ENCODE peak calls at places on chromosome 11, in eight cellular contexts. S is ACHN; P is A549; D is CD8-positive, alpha-beta T cell; H is ELR; G is GM12892; Y is HCT116; J is stimulated activated CD4-positive, alpha-beta T cell treated with anti-CD3 and anti-CD28 coated beads, Interleukin-12 subunit alpha, Interleukin-12 subunit beta, amount 100 ng/mL, for 24 hours. I is an unnamed sample.

GRCh38 chr11:12507391-12507790 is 130.0 kb downstream of the PARVA start:
- DNase-seq in Y (no peak), S (no peak), J (no peak), D (no peak), H (no peak), P (no peak), G (no peak), I (no peak)

GRCh38 chr11:1055990-1056771 is 18.5 kb upstream of the MUC2 start:
- DNase-seq in Y (no peak), J (no peak), H (no peak), G (no peak), D (peak; percentile 2), P (no peak), S (no peak), I (no peak)

GRCh38 chr11:2298795-2299747 is 2.6 kb downstream of the C11orf21 start:
- DNase-seq in Y (no peak), H (peak; percentile 36), G (no peak), S (peak; percentile 20), P (peak; percentile 57), J (no peak), D (peak; percentile 62), I (no peak)

GRCh38 chr11:98155696-98156095 is 865.1 kb upstream of the CNTN5 start:
- DNase-seq in S (no peak), J (no peak), G (no peak), D (no peak), H (no peak), Y (no peak), P (no peak), I (no peak)

GRCh38 chr11:80748207-80748606 is 1307.4 kb upstream of the TENM4 start:
- DNase-seq in S (no peak), H (no peak), Y (no peak), G (no peak), P (no peak), D (no peak), J (no peak), I (no peak)

GRCh38 chr11:70471254-70471653 is 72.9 kb downstream of the CTTN start:
- DNase-seq in J (no peak), H (peak; percentile 52), D (no peak), G (peak; percentile 55), S (no peak), P (peak; percentile 78), Y (peak; percentile 23), I (no peak)

GRCh38 chr11:123300874-123301695 is 106.0 kb upstream of the CLMP start:
- DNase-seq in G (no peak), S (peak; percentile 11), Y (peak; percentile 63), H (peak; percentile 68), J (no peak), D (no peak), P (no peak), I (no peak)

GRCh38 chr11:2441171-2441570 is 3.1 kb downstream of the TRPM5 start:
- DNase-seq in P (no peak), G (no peak), D (no peak), H (no peak), J (no peak), Y (no peak), S (no peak), I (no peak)

GRCh38 chr11:88103337-88104206 is 71.7 kb downstream of the RAB38 start:
- DNase-seq in S (peak; percentile 98), P (peak; percentile 58), Y (peak; percentile 85), H (peak; percentile 69), G (peak; percentile 5), J (no peak), D (peak; percentile 11), I (no peak)

GRCh38 chr11:114135737-114136151 is 76.2 kb downstream of the ZBTB16 start:
- DNase-seq in Y (no peak), S (no peak), D (no peak), G (no peak), J (no peak), H (no peak), P (no peak), I (no peak)

GRCh38 chr11:818396-819128 is at the start of gene PNPLA2:
- DNase-seq in D (no peak), P (no peak), Y (no peak), S (peak; percentile 85), H (peak; percentile 57), J (no peak), G (no peak), I (no peak)

GRCh38 chr11:1650034-1650917 is 20.7 kb downstream of the KRTAP5-5 start:
- DNase-seq in P (no peak), H (no peak), D (no peak), Y (no peak), J (no peak), G (no peak), S (no peak), I (no peak)

GRCh38 chr11:111402411-111402810 is 23.3 kb upstream of the POU2AF1 start:
- DNase-seq in D (no peak), H (no peak), P (no peak), J (no peak), S (no peak), Y (no peak), G (no peak), I (no peak)

I was measured in NCI-H510A.